ENCODE peak calls at places on chromosomes 6 and 20, in five cellular contexts. J, R, Z, Q and O are unnamed samples.

GRCh38 chr20:38726849-38727601 is 2.7 kb downstream of the SLC32A1 start:
- DNase-seq in J (no peak), R (no peak), Z (no peak), Q (peak; percentile 28), O (no peak)

GRCh38 chr6:33929575-33930288 is 125.9 kb upstream of the MLN start:
- DNase-seq in J (no peak), R (no peak), Z (no peak), Q (no peak), O (no peak)

GRCh38 chr20:50735813-50736212 is 4.4 kb downstream of the PARD6B start:
- DNase-seq in J (no peak), R (no peak), Z (no peak), Q (no peak), O (peak; percentile 76)

GRCh38 chr6:39855356-39855995 is 63.3 kb downstream of the DAAM2 start:
- DNase-seq in J (no peak), R (no peak), Z (no peak), Q (no peak), O (no peak)

GRCh38 chr6:109164331-109164730 is 69.0 kb downstream of the CEP57L1 start:
- DNase-seq in J (no peak), R (no peak), Z (no peak), Q (no peak), O (peak; percentile 9)

GRCh38 chr20:17381701-17382100 is 149.5 kb downstream of the BFSP1 start:
- DNase-seq in J (no peak), R (no peak), Z (no peak), Q (no peak), O (peak; percentile 12)

GRCh38 chr6:106347219-106347618 is 13.3 kb upstream of the CRYBG1 start:
- DNase-seq in J (no peak), R (no peak), Z (no peak), Q (no peak), O (no peak)

GRCh38 chr6:93059911-93060310 is 359.4 kb downstream of the EPHA7 start:
- DNase-seq in J (no peak), R (no peak), Z (no peak), Q (no peak), O (no peak)

GRCh38 chr6:167581637-167582036 is 245.1 kb upstream of the AFDN start:
- DNase-seq in J (no peak), R (no peak), Z (no peak), Q (no peak), O (no peak)

GRCh38 chr6:153997221-153997620 is 41.8 kb upstream of the OPRM1 start:
- DNase-seq in J (no peak), R (no peak), Z (no peak), Q (no peak), O (no peak)

GRCh38 chr20:48015943-48016723 is 230.9 kb upstream of the SULF2 start:
- DNase-seq in J (peak; percentile 96), R (no peak), Z (no peak), Q (peak; percentile 87), O (peak; percentile 43)

GRCh38 chr20:41086402-41087324 is 50.7 kb upstream of the PLCG1 start:
- DNase-seq in J (no peak), R (no peak), Z (no peak), Q (no peak), O (peak; percentile 64)

GRCh38 chr20:57256908-57257307 is 9.5 kb downstream of the BMP7 start:
- DNase-seq in J (no peak), R (no peak), Z (no peak), Q (no peak), O (no peak)